ENCODE peak calls at places on chromosomes 13 and 19, in ten cellular contexts. One of them, this sample, is unnamed.

GRCh38 chr19:55447421-55448174 is 4.5 kb upstream of the SHISA7 start:
- DNase-seq in upper lobe of left lung: no peak
- DNase-seq in CD4-positive, CD25-positive, alpha-beta regulatory T cell: no peak
- DNase-seq in ascending aorta: no peak
- DNase-seq in tibial nerve: no peak
- DNase-seq in HCT116: no peak
- DNase-seq in mesendoderm: peak
- DNase-seq in heart right ventricle: no peak
- DNase-seq in IMR-90: peak
- DNase-seq in WERI-Rb-1: no peak
- DNase-seq in this sample: no peak

GRCh38 chr19:14305706-14306105 is 75.5 kb upstream of the ADGRE5 start:
- DNase-seq in upper lobe of left lung: no peak
- DNase-seq in CD4-positive, CD25-positive, alpha-beta regulatory T cell: no peak
- DNase-seq in ascending aorta: no peak
- DNase-seq in tibial nerve: no peak
- DNase-seq in HCT116: no peak
- DNase-seq in mesendoderm: no peak
- DNase-seq in heart right ventricle: no peak
- DNase-seq in IMR-90: no peak
- DNase-seq in WERI-Rb-1: no peak
- DNase-seq in this sample: no peak

GRCh38 chr19:13764821-13765394 is 586 bp downstream of the MRI1 start:
- DNase-seq in upper lobe of left lung: peak
- DNase-seq in CD4-positive, CD25-positive, alpha-beta regulatory T cell: no peak
- DNase-seq in ascending aorta: no peak
- DNase-seq in tibial nerve: no peak
- DNase-seq in HCT116: no peak
- DNase-seq in mesendoderm: no peak
- DNase-seq in heart right ventricle: peak
- DNase-seq in IMR-90: no peak
- DNase-seq in WERI-Rb-1: no peak
- DNase-seq in this sample: no peak

GRCh38 chr13:94917814-94918213 is 205.5 kb upstream of the SOX21 start:
- DNase-seq in upper lobe of left lung: no peak
- DNase-seq in CD4-positive, CD25-positive, alpha-beta regulatory T cell: no peak
- DNase-seq in ascending aorta: no peak
- DNase-seq in tibial nerve: no peak
- DNase-seq in HCT116: no peak
- DNase-seq in mesendoderm: peak
- DNase-seq in heart right ventricle: no peak
- DNase-seq in IMR-90: no peak
- DNase-seq in WERI-Rb-1: no peak
- DNase-seq in this sample: no peak

GRCh38 chr19:43229315-43229714 is 23.9 kb upstream of the PSG4 start:
- DNase-seq in upper lobe of left lung: no peak
- DNase-seq in CD4-positive, CD25-positive, alpha-beta regulatory T cell: no peak
- DNase-seq in ascending aorta: no peak
- DNase-seq in tibial nerve: no peak
- DNase-seq in HCT116: peak
- DNase-seq in mesendoderm: peak
- DNase-seq in heart right ventricle: no peak
- DNase-seq in IMR-90: peak
- DNase-seq in WERI-Rb-1: no peak
- DNase-seq in this sample: no peak

GRCh38 chr19:55086730-55087541 is 11.3 kb downstream of the EPS8L1 start:
- DNase-seq in upper lobe of left lung: peak
- DNase-seq in CD4-positive, CD25-positive, alpha-beta regulatory T cell: no peak
- DNase-seq in ascending aorta: peak
- DNase-seq in tibial nerve: peak
- DNase-seq in HCT116: no peak
- DNase-seq in mesendoderm: peak
- DNase-seq in heart right ventricle: peak
- DNase-seq in IMR-90: peak
- DNase-seq in WERI-Rb-1: peak
- DNase-seq in this sample: peak

GRCh38 chr19:13097331-13098258 is 5.1 kb downstream of the LYL1 start:
- DNase-seq in upper lobe of left lung: peak
- DNase-seq in CD4-positive, CD25-positive, alpha-beta regulatory T cell: no peak
- DNase-seq in ascending aorta: no peak
- DNase-seq in tibial nerve: no peak
- DNase-seq in HCT116: no peak
- DNase-seq in mesendoderm: no peak
- DNase-seq in heart right ventricle: peak
- DNase-seq in IMR-90: no peak
- DNase-seq in WERI-Rb-1: no peak
- DNase-seq in this sample: no peak

GRCh38 chr19:16472992-16473391 is 1.2 kb upstream of the EPS15L1 start:
- DNase-seq in upper lobe of left lung: no peak
- DNase-seq in CD4-positive, CD25-positive, alpha-beta regulatory T cell: no peak
- DNase-seq in ascending aorta: no peak
- DNase-seq in tibial nerve: no peak
- DNase-seq in HCT116: no peak
- DNase-seq in mesendoderm: no peak
- DNase-seq in heart right ventricle: no peak
- DNase-seq in IMR-90: no peak
- DNase-seq in WERI-Rb-1: no peak
- DNase-seq in this sample: no peak

GRCh38 chr19:6267552-6268381 is 12.0 kb downstream of the MLLT1 start:
- DNase-seq in upper lobe of left lung: no peak
- DNase-seq in CD4-positive, CD25-positive, alpha-beta regulatory T cell: no peak
- DNase-seq in ascending aorta: no peak
- DNase-seq in tibial nerve: no peak
- DNase-seq in HCT116: no peak
- DNase-seq in mesendoderm: no peak
- DNase-seq in heart right ventricle: no peak
- DNase-seq in IMR-90: peak
- DNase-seq in WERI-Rb-1: no peak
- DNase-seq in this sample: no peak
- H3K27ac ChIP-seq in upper lobe of left lung: no peak
- H3K27ac ChIP-seq in CD4-positive, CD25-positive, alpha-beta regulatory T cell: no peak
- H3K27ac ChIP-seq in ascending aorta: no peak
- H3K27ac ChIP-seq in tibial nerve: no peak
- H3K27ac ChIP-seq in HCT116: no peak
- H3K27ac ChIP-seq in mesendoderm: no peak
- H3K27ac ChIP-seq in heart right ventricle: no peak
- H3K27ac ChIP-seq in IMR-90: no peak
- H3K27ac ChIP-seq in WERI-Rb-1: no peak
- H3K27ac ChIP-seq in this sample: no peak

GRCh38 chr19:4980087-4980486 is 11.2 kb downstream of the KDM4B start:
- DNase-seq in upper lobe of left lung: no peak
- DNase-seq in CD4-positive, CD25-positive, alpha-beta regulatory T cell: no peak
- DNase-seq in ascending aorta: no peak
- DNase-seq in tibial nerve: no peak
- DNase-seq in HCT116: no peak
- DNase-seq in mesendoderm: no peak
- DNase-seq in heart right ventricle: no peak
- DNase-seq in IMR-90: no peak
- DNase-seq in WERI-Rb-1: no peak
- DNase-seq in this sample: no peak

GRCh38 chr19:4977299-4978174 is 8.6 kb downstream of the KDM4B start:
- DNase-seq in upper lobe of left lung: peak
- DNase-seq in CD4-positive, CD25-positive, alpha-beta regulatory T cell: no peak
- DNase-seq in ascending aorta: no peak
- DNase-seq in tibial nerve: no peak
- DNase-seq in HCT116: no peak
- DNase-seq in mesendoderm: peak
- DNase-seq in heart right ventricle: peak
- DNase-seq in IMR-90: peak
- DNase-seq in WERI-Rb-1: no peak
- DNase-seq in this sample: peak

GRCh38 chr19:4979211-4979807 is 10.4 kb downstream of the KDM4B start:
- DNase-seq in upper lobe of left lung: no peak
- DNase-seq in CD4-positive, CD25-positive, alpha-beta regulatory T cell: no peak
- DNase-seq in ascending aorta: no peak
- DNase-seq in tibial nerve: no peak
- DNase-seq in HCT116: no peak
- DNase-seq in mesendoderm: no peak
- DNase-seq in heart right ventricle: no peak
- DNase-seq in IMR-90: no peak
- DNase-seq in WERI-Rb-1: no peak
- DNase-seq in this sample: no peak

GRCh38 chr19:4974855-4975469 is 6.0 kb downstream of the KDM4B start:
- DNase-seq in upper lobe of left lung: no peak
- DNase-seq in CD4-positive, CD25-positive, alpha-beta regulatory T cell: no peak
- DNase-seq in ascending aorta: no peak
- DNase-seq in tibial nerve: no peak
- DNase-seq in HCT116: no peak
- DNase-seq in mesendoderm: no peak
- DNase-seq in heart right ventricle: no peak
- DNase-seq in IMR-90: no peak
- DNase-seq in WERI-Rb-1: no peak
- DNase-seq in this sample: no peak

DNA sequence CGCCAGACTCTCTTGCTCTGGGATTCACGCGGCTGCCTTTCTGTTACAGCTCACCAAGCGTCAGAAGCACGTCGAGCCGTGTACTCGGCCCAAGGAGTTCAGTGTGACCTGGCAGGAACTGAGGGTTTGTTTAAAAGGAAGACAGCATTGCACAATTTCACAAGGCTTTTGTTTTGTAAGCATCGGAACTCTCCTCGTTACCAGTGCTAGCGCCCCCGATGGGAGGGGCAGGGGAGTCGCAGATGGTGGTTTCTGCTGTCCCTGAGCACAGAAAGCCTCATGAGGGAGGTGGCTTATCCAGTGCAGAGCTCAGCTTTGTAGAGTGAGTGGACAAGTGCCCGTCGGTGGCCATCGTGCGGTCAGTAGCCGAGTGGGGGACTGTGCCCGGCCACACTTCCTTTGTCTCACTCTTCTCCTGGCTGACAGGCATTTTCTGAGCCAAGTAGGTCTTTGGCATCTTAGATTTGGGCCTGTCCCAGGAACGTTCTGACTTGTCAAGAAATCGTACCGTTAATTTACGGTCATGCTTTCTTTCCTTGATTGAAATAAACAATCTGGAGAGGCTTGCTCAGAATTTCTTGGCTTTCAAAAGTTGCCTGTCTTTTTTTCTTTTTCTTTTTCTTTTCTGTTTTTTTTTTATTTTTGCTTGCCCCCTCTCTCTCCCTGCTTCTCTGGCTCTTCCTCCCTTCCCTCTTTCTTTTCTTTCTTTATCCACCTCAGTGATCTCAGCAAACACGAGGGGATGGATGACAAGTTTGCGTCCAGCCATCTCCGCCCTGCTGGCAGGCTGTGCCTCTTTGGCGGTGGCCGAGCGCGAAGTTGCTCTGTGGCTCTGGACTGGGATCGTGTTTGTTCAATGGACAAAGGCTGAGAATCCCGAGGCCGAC is 7.7 kb downstream of the KDM4B start:
- DNase-seq in upper lobe of left lung: peak
- DNase-seq in CD4-positive, CD25-positive, alpha-beta regulatory T cell: no peak
- DNase-seq in ascending aorta: peak
- DNase-seq in tibial nerve: peak
- DNase-seq in HCT116: no peak
- DNase-seq in mesendoderm: peak
- DNase-seq in heart right ventricle: peak
- DNase-seq in IMR-90: peak
- DNase-seq in WERI-Rb-1: no peak
- DNase-seq in this sample: peak
- H3K4me3 ChIP-seq in upper lobe of left lung: peak
- H3K4me3 ChIP-seq in CD4-positive, CD25-positive, alpha-beta regulatory T cell: no peak
- H3K4me3 ChIP-seq in ascending aorta: peak
- H3K4me3 ChIP-seq in tibial nerve: no peak
- H3K4me3 ChIP-seq in HCT116: no peak
- H3K4me3 ChIP-seq in mesendoderm: no peak
- H3K4me3 ChIP-seq in heart right ventricle: peak
- H3K4me3 ChIP-seq in IMR-90: peak
- H3K4me3 ChIP-seq in WERI-Rb-1: no peak
- H3K4me3 ChIP-seq in this sample: peak

DNA sequence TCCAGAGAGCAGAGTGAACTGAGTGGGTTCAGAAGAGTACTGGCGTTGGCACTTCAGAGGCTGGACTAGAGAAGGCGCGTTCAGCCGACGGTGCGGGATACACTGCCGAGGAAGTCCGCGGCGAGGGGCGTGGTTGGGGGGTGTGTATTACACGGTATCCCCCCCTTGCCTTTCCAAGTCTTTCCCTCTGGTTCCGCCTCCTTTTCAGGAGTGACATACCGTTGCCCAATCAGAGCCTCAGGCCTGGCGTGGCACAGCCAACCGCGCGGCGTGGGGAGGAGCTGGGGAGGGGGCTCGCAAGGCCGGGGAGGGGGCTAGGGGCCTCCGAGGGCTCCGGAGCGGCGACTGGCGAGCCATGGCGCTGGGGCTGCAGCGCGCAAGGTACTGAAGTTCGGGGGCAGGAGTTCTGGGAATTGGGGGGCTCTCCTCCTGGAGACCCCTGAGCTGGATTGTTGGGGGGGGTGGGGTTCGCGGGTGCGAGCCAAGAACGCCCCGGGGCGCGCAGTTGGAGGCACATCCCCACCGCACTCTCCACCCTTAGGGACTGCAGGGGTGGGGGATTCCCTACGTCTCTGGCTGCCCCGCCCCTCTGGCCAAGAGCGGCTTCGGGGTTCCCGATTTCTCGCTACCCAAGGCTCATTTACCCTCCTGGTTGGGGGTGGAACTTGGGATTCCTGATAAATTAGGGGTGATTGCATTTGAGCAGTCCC is at the start of gene HIF3A:
- DNase-seq in upper lobe of left lung: peak
- DNase-seq in CD4-positive, CD25-positive, alpha-beta regulatory T cell: no peak
- DNase-seq in ascending aorta: peak
- DNase-seq in tibial nerve: no peak
- DNase-seq in HCT116: no peak
- DNase-seq in mesendoderm: peak
- DNase-seq in heart right ventricle: peak
- DNase-seq in IMR-90: no peak
- DNase-seq in WERI-Rb-1: peak
- DNase-seq in this sample: no peak
- H3K27ac ChIP-seq in upper lobe of left lung: peak
- H3K27ac ChIP-seq in CD4-positive, CD25-positive, alpha-beta regulatory T cell: no peak
- H3K27ac ChIP-seq in ascending aorta: peak
- H3K27ac ChIP-seq in tibial nerve: peak
- H3K27ac ChIP-seq in HCT116: no peak
- H3K27ac ChIP-seq in mesendoderm: no peak
- H3K27ac ChIP-seq in heart right ventricle: peak
- H3K27ac ChIP-seq in IMR-90: no peak
- H3K27ac ChIP-seq in WERI-Rb-1: no peak
- H3K27ac ChIP-seq in this sample: peak

GRCh38 chr19:7943444-7944176 is at the start of gene TIMM44:
- DNase-seq in upper lobe of left lung: peak
- DNase-seq in CD4-positive, CD25-positive, alpha-beta regulatory T cell: peak
- DNase-seq in ascending aorta: peak
- DNase-seq in tibial nerve: peak
- DNase-seq in HCT116: peak
- DNase-seq in mesendoderm: peak
- DNase-seq in heart right ventricle: peak
- DNase-seq in IMR-90: peak
- DNase-seq in WERI-Rb-1: peak
- DNase-seq in this sample: peak

GRCh38 chr19:7941895-7942596 is 1.4 kb downstream of the TIMM44 start:
- DNase-seq in upper lobe of left lung: no peak
- DNase-seq in CD4-positive, CD25-positive, alpha-beta regulatory T cell: no peak
- DNase-seq in ascending aorta: no peak
- DNase-seq in tibial nerve: no peak
- DNase-seq in HCT116: no peak
- DNase-seq in mesendoderm: peak
- DNase-seq in heart right ventricle: no peak
- DNase-seq in IMR-90: no peak
- DNase-seq in WERI-Rb-1: no peak
- DNase-seq in this sample: no peak

GRCh38 chr19:7940841-7941240 is 2.6 kb downstream of the TIMM44 start:
- DNase-seq in upper lobe of left lung: peak
- DNase-seq in CD4-positive, CD25-positive, alpha-beta regulatory T cell: no peak
- DNase-seq in ascending aorta: no peak
- DNase-seq in tibial nerve: no peak
- DNase-seq in HCT116: no peak
- DNase-seq in mesendoderm: no peak
- DNase-seq in heart right ventricle: no peak
- DNase-seq in IMR-90: no peak
- DNase-seq in WERI-Rb-1: no peak
- DNase-seq in this sample: no peak

GRCh38 chr19:7942981-7943443 is 454 bp downstream of the TIMM44 start:
- DNase-seq in upper lobe of left lung: no peak
- DNase-seq in CD4-positive, CD25-positive, alpha-beta regulatory T cell: no peak
- DNase-seq in ascending aorta: no peak
- DNase-seq in tibial nerve: no peak
- DNase-seq in HCT116: no peak
- DNase-seq in mesendoderm: peak
- DNase-seq in heart right ventricle: no peak
- DNase-seq in IMR-90: no peak
- DNase-seq in WERI-Rb-1: no peak
- DNase-seq in this sample: no peak

DNA sequence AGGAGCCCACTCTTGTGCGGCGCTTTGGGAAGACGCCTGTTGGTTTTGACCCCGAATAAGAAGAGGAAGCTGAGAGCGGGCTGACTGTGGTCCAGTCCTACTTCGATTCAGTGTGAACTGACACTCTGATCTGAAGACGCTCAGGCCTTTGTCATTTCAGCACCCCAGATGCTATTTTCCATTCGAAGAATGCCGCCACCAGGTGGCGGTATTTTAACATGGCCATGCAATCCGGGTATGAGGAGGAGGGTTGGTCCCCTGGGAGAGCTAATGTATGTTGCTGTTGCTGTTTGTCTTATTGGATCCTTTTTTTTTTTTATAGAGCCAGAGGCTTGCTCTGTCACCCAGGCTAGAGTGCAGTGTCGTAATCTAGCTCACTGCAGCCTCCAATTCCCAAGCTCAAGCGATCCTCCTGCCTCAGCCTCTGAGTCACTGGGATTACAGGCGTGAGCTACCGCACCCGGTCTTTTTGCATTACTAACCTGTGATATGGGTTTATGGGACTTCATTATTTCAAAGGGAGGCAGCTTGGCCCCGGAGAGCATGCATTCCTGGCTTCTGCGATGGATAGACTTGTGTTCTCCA is 803 bp upstream of the TIMM44 start:
- DNase-seq in upper lobe of left lung: no peak
- DNase-seq in CD4-positive, CD25-positive, alpha-beta regulatory T cell: peak
- DNase-seq in ascending aorta: peak
- DNase-seq in tibial nerve: peak
- DNase-seq in HCT116: peak
- DNase-seq in mesendoderm: peak
- DNase-seq in heart right ventricle: peak
- DNase-seq in IMR-90: peak
- DNase-seq in WERI-Rb-1: peak
- DNase-seq in this sample: no peak
- H3K4me3 ChIP-seq in upper lobe of left lung: peak
- H3K4me3 ChIP-seq in CD4-positive, CD25-positive, alpha-beta regulatory T cell: peak
- H3K4me3 ChIP-seq in ascending aorta: peak
- H3K4me3 ChIP-seq in tibial nerve: peak
- H3K4me3 ChIP-seq in HCT116: peak
- H3K4me3 ChIP-seq in mesendoderm: peak
- H3K4me3 ChIP-seq in heart right ventricle: peak
- H3K4me3 ChIP-seq in IMR-90: peak
- H3K4me3 ChIP-seq in WERI-Rb-1: peak
- H3K4me3 ChIP-seq in this sample: peak

This sample was measured in coronary artery.